ENCODE peak calls at places on chromosomes 2 and 18, in seven cellular contexts. T is CD4-positive, alpha-beta T cell; Z is colonic mucosa; J is left ventricle myocardium inferior; U is MM.1S; W is IMR-90; O is HL-60. H is an unnamed sample.
A peak's percentile ranks its signal among the peaks of the same experiment; 100 is the strongest.

GRCh38 chr2:240916571-240917008 is 10.5 kb downstream of the CROCC2 start:
- DNase-seq in T (no peak), Z (no peak), J (peak; percentile 68), U (no peak), W (peak; percentile 84), O (no peak), H (no peak)

GRCh38 chr2:231221761-231222160 is 23.3 kb downstream of the ARMC9 start:
- DNase-seq in T (no peak), Z (no peak), J (no peak), U (no peak), W (no peak), O (no peak), H (no peak)

GRCh38 chr2:85607268-85608215 is 4.3 kb downstream of the C2orf68 start:
- DNase-seq in T (no peak), Z (no peak), J (no peak), U (no peak), W (no peak), O (no peak), H (no peak)

GRCh38 chr2:36362291-36362690 is 6.7 kb downstream of the CRIM1 start:
- DNase-seq in T (no peak), Z (no peak), J (no peak), U (no peak), W (peak; percentile 79), O (no peak), H (no peak)

GRCh38 chr2:18742382-18742781 is 153.0 kb upstream of the NT5C1B start:
- DNase-seq in T (no peak), Z (no peak), J (peak; percentile 34), U (no peak), W (no peak), O (no peak), H (peak; percentile 2)

GRCh38 chr18:59070181-59070912 is 69.3 kb upstream of the SEC11C start:
- DNase-seq in T (peak; percentile 76), Z (peak; percentile 87), J (peak; percentile 86), U (peak; percentile 87), W (peak; percentile 69), O (peak; percentile 84), H (peak; percentile 61)

GRCh38 chr2:190940451-190940850 is 59.8 kb downstream of the GLS start:
- DNase-seq in T (no peak), Z (no peak), J (no peak), U (no peak), W (no peak), O (no peak), H (no peak)

GRCh38 chr2:223578846-223579245 is 23.3 kb downstream of the SCG2 start:
- DNase-seq in T (no peak), Z (no peak), J (no peak), U (no peak), W (no peak), O (no peak), H (no peak)

GRCh38 chr2:217749009-217749408 is 253.8 kb downstream of the TNS1 start:
- DNase-seq in T (no peak), Z (no peak), J (peak; percentile 29), U (no peak), W (no peak), O (no peak), H (no peak)

GRCh38 chr2:217827430-217828201 is 175.2 kb downstream of the TNS1 start:
- DNase-seq in T (no peak), Z (no peak), J (peak; percentile 65), U (no peak), W (no peak), O (no peak), H (no peak)

GRCh38 chr2:109128466-109129355 is at the start of gene SH3RF3:
- DNase-seq in T (no peak), Z (peak; percentile 38), J (peak; percentile 68), U (peak; percentile 52), W (peak; percentile 53), O (peak; percentile 55), H (no peak)

GRCh38 chr18:23257153-23257552 is 121.9 kb downstream of the CABLES1 start:
- DNase-seq in T (no peak), Z (no peak), J (no peak), U (no peak), W (no peak), O (no peak), H (no peak)

GRCh38 chr2:175627405-175627804 is 374.7 kb downstream of the LNPK start:
- DNase-seq in T (no peak), Z (no peak), J (no peak), U (no peak), W (no peak), O (no peak), H (no peak)

GRCh38 chr2:144071461-144071860 is 448.5 kb downstream of the ZEB2 start:
- DNase-seq in T (no peak), Z (no peak), J (no peak), U (no peak), W (peak; percentile 81), O (no peak), H (no peak)

GRCh38 chr18:77062518-77063003 is 70.0 kb downstream of the MBP start:
- DNase-seq in T (peak; percentile 59), Z (no peak), J (no peak), U (peak; percentile 93), W (peak; percentile 48), O (peak; percentile 70), H (no peak)
- H3K27ac ChIP-seq in T (peak overlapping the region; percentile 93), Z (peak overlapping the region; percentile 70), J (peak overlapping the region; percentile 67), U (peak overlapping the region; percentile 98), W (peak overlapping the region; percentile 11), O (peak overlapping the region; percentile 96), H (no peak overlapping the region)

DNA sequence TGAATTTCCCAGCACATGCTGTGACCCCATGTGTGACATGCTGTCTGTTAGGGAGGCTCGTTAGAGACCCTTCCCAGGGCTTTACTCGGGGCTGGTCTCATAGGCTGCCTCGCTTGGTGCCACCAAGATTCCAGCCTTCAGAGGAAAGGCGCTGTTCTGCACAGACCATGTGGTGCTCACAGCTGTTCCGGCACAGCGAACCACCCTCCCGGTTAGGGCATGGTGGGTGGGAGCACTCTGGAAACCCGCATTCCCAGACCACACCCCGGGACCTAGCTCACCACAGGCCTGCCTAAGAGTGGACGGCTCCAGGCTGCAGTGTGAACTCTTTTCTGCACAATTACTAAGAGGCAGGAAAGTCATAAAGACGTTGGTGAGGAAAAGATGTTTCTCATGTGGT is 112.0 kb downstream of the MBP start:
- DNase-seq in T (no peak), Z (no peak), J (no peak), U (no peak), W (no peak), O (no peak), H (peak; percentile 59)
- H3K27ac ChIP-seq in T (no peak overlapping the region), Z (no peak overlapping the region), J (no peak overlapping the region), U (no peak overlapping the region), W (no peak overlapping the region), O (no peak overlapping the region), H (peak overlapping the region; percentile 96)

GRCh38 chr18:64244571-64244970 is 95.7 kb upstream of the LINC00305 start:
- DNase-seq in T (no peak), Z (no peak), J (no peak), U (no peak), W (no peak), O (peak; percentile 42), H (no peak)
- H3K27ac ChIP-seq in T (no peak overlapping the region), Z (no peak overlapping the region), J (no peak overlapping the region), U (no peak overlapping the region), W (no peak overlapping the region), O (no peak overlapping the region), H (peak overlapping the region; percentile 0)

GRCh38 chr18:79680100-79680879 is 687 bp downstream of the CTDP1 start:
- DNase-seq in T (peak; percentile 30), Z (peak; percentile 78), J (no peak), U (peak; percentile 27), W (peak; percentile 52), O (peak; percentile 75), H (no peak)

GRCh38 chr18:79677840-79678239 is 1.8 kb upstream of the CTDP1 start:
- DNase-seq in T (no peak), Z (no peak), J (no peak), U (no peak), W (no peak), O (no peak), H (no peak)

GRCh38 chr18:79679552-79680099 is at the start of gene CTDP1:
- DNase-seq in T (peak; percentile 75), Z (peak; percentile 86), J (peak; percentile 91), U (peak; percentile 94), W (peak; percentile 91), O (peak; percentile 92), H (peak; percentile 88)

GRCh38 chr18:79677221-79677620 is 2.4 kb upstream of the CTDP1 start:
- DNase-seq in T (no peak), Z (no peak), J (no peak), U (no peak), W (no peak), O (no peak), H (no peak)

GRCh38 chr18:79678665-79679551 is 695 bp upstream of the CTDP1 start:
- DNase-seq in T (peak; percentile 96), Z (peak; percentile 98), J (peak; percentile 99), U (peak; percentile 98), W (peak; percentile 99), O (peak; percentile 100), H (peak; percentile 99)
- H3K27ac ChIP-seq in T (peak overlapping the region; percentile 99), Z (peak overlapping the region; percentile 85), J (peak overlapping the region; percentile 100), U (peak overlapping the region; percentile 90), W (peak overlapping the region; percentile 98), O (peak overlapping the region; percentile 99), H (peak overlapping the region; percentile 99)

GRCh38 chr2:114040816-114041215 is 150.9 kb downstream of the ACTR3 start:
- DNase-seq in T (no peak), Z (no peak), J (no peak), U (no peak), W (no peak), O (no peak), H (no peak)

GRCh38 chr2:114044985-114045384 is 155.1 kb downstream of the ACTR3 start:
- DNase-seq in T (no peak), Z (no peak), J (no peak), U (no peak), W (no peak), O (no peak), H (no peak)

GRCh38 chr2:114049826-114050225 is 159.9 kb downstream of the ACTR3 start:
- DNase-seq in T (no peak), Z (no peak), J (no peak), U (no peak), W (no peak), O (no peak), H (no peak)

GRCh38 chr2:114049280-114049679 is 159.4 kb downstream of the ACTR3 start:
- DNase-seq in T (no peak), Z (no peak), J (no peak), U (no peak), W (no peak), O (no peak), H (no peak)

GRCh38 chr2:114046373-114046772 is 156.5 kb downstream of the ACTR3 start:
- DNase-seq in T (no peak), Z (no peak), J (no peak), U (no peak), W (no peak), O (no peak), H (no peak)
- H3K27ac ChIP-seq in T (no peak overlapping the region), Z (no peak overlapping the region), J (no peak overlapping the region), U (no peak overlapping the region), W (no peak overlapping the region), O (no peak overlapping the region), H (no peak overlapping the region)

H was measured in caudate nucleus.